ENCODE peak calls at places on chromosomes 3 and 15, in seven cellular contexts. One of them, this sample, is unnamed.

GRCh38 chr15:88467073-88467934 is at the start of the genes MRPL46 and MRPS11:
- DNase-seq in mesendoderm: peak; percentile 94
- DNase-seq in H1: peak; percentile 95
- DNase-seq in IMR-90: peak; percentile 83
- DNase-seq in H9: peak; percentile 88
- DNase-seq in trophoblast cell: peak; percentile 94
- DNase-seq in mesenchymal stem cell: peak; percentile 91
- DNase-seq in this sample: peak; percentile 89

GRCh38 chr3:113214227-113214626 is 2.9 kb downstream of the BOC start:
- DNase-seq in H9: no peak
- DNase-seq in mesendoderm: no peak
- DNase-seq in mesenchymal stem cell: no peak
- DNase-seq in trophoblast cell: no peak
- DNase-seq in IMR-90: no peak
- DNase-seq in H1: no peak
- DNase-seq in this sample: no peak

GRCh38 chr15:82126346-82126745 is 80.5 kb upstream of the MEX3B start:
- DNase-seq in mesendoderm: no peak
- DNase-seq in IMR-90: no peak
- DNase-seq in trophoblast cell: no peak
- DNase-seq in mesenchymal stem cell: no peak
- DNase-seq in H1: no peak
- DNase-seq in H9: no peak
- DNase-seq in this sample: no peak

GRCh38 chr15:88701561-88702095 is 62.8 kb downstream of the ISG20 start:
- DNase-seq in H9: peak; percentile 61
- DNase-seq in H1: peak; percentile 72
- DNase-seq in IMR-90: no peak
- DNase-seq in trophoblast cell: peak; percentile 11
- DNase-seq in mesendoderm: peak; percentile 36
- DNase-seq in mesenchymal stem cell: peak; percentile 10
- DNase-seq in this sample: no peak

GRCh38 chr15:94322141-94322540 is 90.8 kb downstream of the MCTP2 start:
- DNase-seq in mesendoderm: no peak
- DNase-seq in H9: no peak
- DNase-seq in trophoblast cell: peak; percentile 21
- DNase-seq in IMR-90: peak; percentile 25
- DNase-seq in mesenchymal stem cell: peak; percentile 44
- DNase-seq in H1: no peak
- DNase-seq in this sample: no peak

GRCh38 chr3:23648326-23648964 is 157.3 kb upstream of the UBE2E1 start:
- DNase-seq in mesenchymal stem cell: peak; percentile 57
- DNase-seq in mesendoderm: peak; percentile 31
- DNase-seq in H1: no peak
- DNase-seq in trophoblast cell: no peak
- DNase-seq in H9: no peak
- DNase-seq in IMR-90: peak; percentile 58
- DNase-seq in this sample: no peak

GRCh38 chr3:143763568-143764162 is 84.6 kb downstream of the SLC9A9 start:
- DNase-seq in mesendoderm: no peak
- DNase-seq in H9: no peak
- DNase-seq in mesenchymal stem cell: peak; percentile 42
- DNase-seq in IMR-90: peak; percentile 13
- DNase-seq in H1: no peak
- DNase-seq in trophoblast cell: peak; percentile 13
- DNase-seq in this sample: no peak

GRCh38 chr15:79942656-79943481 is 28.1 kb downstream of the BCL2A1 start:
- DNase-seq in H1: no peak
- DNase-seq in H9: no peak
- DNase-seq in mesendoderm: no peak
- DNase-seq in mesenchymal stem cell: peak; percentile 66
- DNase-seq in trophoblast cell: peak; percentile 47
- DNase-seq in IMR-90: peak; percentile 76
- DNase-seq in this sample: no peak

GRCh38 chr3:61669676-61670299 is 108.4 kb downstream of the PTPRG start:
- DNase-seq in mesendoderm: peak; percentile 67
- DNase-seq in trophoblast cell: no peak
- DNase-seq in IMR-90: no peak
- DNase-seq in H9: no peak
- DNase-seq in mesenchymal stem cell: no peak
- DNase-seq in H1: peak; percentile 41
- DNase-seq in this sample: no peak

GRCh38 chr3:51621091-51621892 is 49.8 kb upstream of the TEX264 start:
- DNase-seq in H1: no peak
- DNase-seq in mesenchymal stem cell: peak; percentile 39
- DNase-seq in trophoblast cell: no peak
- DNase-seq in IMR-90: peak; percentile 18
- DNase-seq in mesendoderm: peak; percentile 5
- DNase-seq in H9: no peak
- DNase-seq in this sample: no peak

GRCh38 chr3:45583021-45583851 is 11.3 kb upstream of the LIMD1 start:
- DNase-seq in trophoblast cell: no peak
- DNase-seq in IMR-90: no peak
- DNase-seq in H1: no peak
- DNase-seq in H9: no peak
- DNase-seq in mesenchymal stem cell: no peak
- DNase-seq in mesendoderm: no peak
- DNase-seq in this sample: no peak

GRCh38 chr15:25684521-25685215 is 178.5 kb downstream of the ATP10A start:
- DNase-seq in trophoblast cell: peak; percentile 63
- DNase-seq in mesenchymal stem cell: no peak
- DNase-seq in H1: no peak
- DNase-seq in mesendoderm: peak; percentile 42
- DNase-seq in H9: no peak
- DNase-seq in IMR-90: peak; percentile 80
- DNase-seq in this sample: no peak

GRCh38 chr15:56051700-56052099 is 58.3 kb upstream of the NEDD4 start:
- DNase-seq in H9: no peak
- DNase-seq in H1: no peak
- DNase-seq in IMR-90: no peak
- DNase-seq in mesendoderm: no peak
- DNase-seq in trophoblast cell: no peak
- DNase-seq in mesenchymal stem cell: no peak
- DNase-seq in this sample: no peak

GRCh38 chr15:97989330-97989729 is 28.8 kb downstream of the ARRDC4 start:
- DNase-seq in mesendoderm: no peak
- DNase-seq in mesenchymal stem cell: no peak
- DNase-seq in trophoblast cell: no peak
- DNase-seq in H1: no peak
- DNase-seq in H9: no peak
- DNase-seq in IMR-90: no peak
- DNase-seq in this sample: no peak

GRCh38 chr15:52098328-52098727 is 14.2 kb downstream of the BCL2L10 start:
- DNase-seq in H9: no peak
- DNase-seq in mesendoderm: no peak
- DNase-seq in IMR-90: no peak
- DNase-seq in trophoblast cell: no peak
- DNase-seq in mesenchymal stem cell: peak; percentile 35
- DNase-seq in H1: no peak
- DNase-seq in this sample: no peak

GRCh38 chr3:157029365-157029790 is 130.6 kb downstream of the CCNL1 start:
- DNase-seq in IMR-90: no peak
- DNase-seq in mesendoderm: no peak
- DNase-seq in mesenchymal stem cell: no peak
- DNase-seq in trophoblast cell: no peak
- DNase-seq in H9: no peak
- DNase-seq in H1: no peak
- DNase-seq in this sample: no peak

GRCh38 chr3:172856766-172857742 is 106.5 kb downstream of the ECT2 start:
- DNase-seq in IMR-90: no peak
- DNase-seq in H9: no peak
- DNase-seq in mesendoderm: peak; percentile 42
- DNase-seq in trophoblast cell: peak; percentile 92
- DNase-seq in mesenchymal stem cell: peak; percentile 25
- DNase-seq in H1: no peak
- DNase-seq in this sample: no peak

GRCh38 chr15:90742082-90742481 is 24.9 kb downstream of the BLM start:
- DNase-seq in H9: no peak
- DNase-seq in IMR-90: no peak
- DNase-seq in mesendoderm: no peak
- DNase-seq in H1: no peak
- DNase-seq in trophoblast cell: peak; percentile 13
- DNase-seq in mesenchymal stem cell: no peak
- DNase-seq in this sample: no peak

GRCh38 chr15:96728591-96728990 is 398.1 kb downstream of the NR2F2 start:
- DNase-seq in IMR-90: no peak
- DNase-seq in mesenchymal stem cell: no peak
- DNase-seq in trophoblast cell: peak; percentile 54
- DNase-seq in H1: no peak
- DNase-seq in H9: no peak
- DNase-seq in mesendoderm: no peak
- DNase-seq in this sample: no peak

GRCh38 chr15:78564743-78565096 is 600 bp upstream of the CHRNA5 start:
- DNase-seq in mesendoderm: no peak
- DNase-seq in mesenchymal stem cell: no peak
- DNase-seq in IMR-90: no peak
- DNase-seq in H9: no peak
- DNase-seq in trophoblast cell: no peak
- DNase-seq in H1: no peak
- DNase-seq in this sample: no peak

GRCh38 chr15:78563092-78563491 is 2.2 kb upstream of the CHRNA5 start:
- DNase-seq in trophoblast cell: no peak
- DNase-seq in mesenchymal stem cell: no peak
- DNase-seq in H9: no peak
- DNase-seq in IMR-90: no peak
- DNase-seq in mesendoderm: no peak
- DNase-seq in H1: no peak
- DNase-seq in this sample: no peak

GRCh38 chr15:78565097-78565950 is at the start of gene CHRNA5:
- DNase-seq in mesenchymal stem cell: peak; percentile 87
- DNase-seq in mesendoderm: peak; percentile 97
- DNase-seq in trophoblast cell: peak; percentile 93
- DNase-seq in H9: peak; percentile 100
- DNase-seq in H1: peak; percentile 100
- DNase-seq in IMR-90: peak; percentile 66
- DNase-seq in this sample: peak; percentile 96

GRCh38 chr15:78567541-78567940 is 2.2 kb downstream of the CHRNA5 start:
- DNase-seq in mesenchymal stem cell: no peak
- DNase-seq in H9: no peak
- DNase-seq in mesendoderm: no peak
- DNase-seq in IMR-90: no peak
- DNase-seq in trophoblast cell: no peak
- DNase-seq in H1: no peak
- DNase-seq in this sample: no peak

GRCh38 chr15:78565951-78566774 is 843 bp downstream of the CHRNA5 start:
- DNase-seq in trophoblast cell: peak; percentile 53
- DNase-seq in mesendoderm: peak; percentile 65
- DNase-seq in H1: peak; percentile 52
- DNase-seq in mesenchymal stem cell: peak; percentile 48
- DNase-seq in IMR-90: peak; percentile 3
- DNase-seq in H9: peak; percentile 40
- DNase-seq in this sample: peak; percentile 47
- H3K4me1 ChIP-seq in trophoblast cell: peaks cover 9% of the 10 kb centered on the region
- H3K4me1 ChIP-seq in mesendoderm: no peaks in the 10 kb centered on the region
- H3K4me1 ChIP-seq in H1: peaks cover 4% of the 10 kb centered on the region
- H3K4me1 ChIP-seq in mesenchymal stem cell: peaks cover 6% of the 10 kb centered on the region
- H3K4me1 ChIP-seq in IMR-90: no peaks in the 10 kb centered on the region
- H3K4me1 ChIP-seq in H9: no peaks in the 10 kb centered on the region
- H3K4me1 ChIP-seq in this sample: peaks cover 5% of the 10 kb centered on the region

DNA sequence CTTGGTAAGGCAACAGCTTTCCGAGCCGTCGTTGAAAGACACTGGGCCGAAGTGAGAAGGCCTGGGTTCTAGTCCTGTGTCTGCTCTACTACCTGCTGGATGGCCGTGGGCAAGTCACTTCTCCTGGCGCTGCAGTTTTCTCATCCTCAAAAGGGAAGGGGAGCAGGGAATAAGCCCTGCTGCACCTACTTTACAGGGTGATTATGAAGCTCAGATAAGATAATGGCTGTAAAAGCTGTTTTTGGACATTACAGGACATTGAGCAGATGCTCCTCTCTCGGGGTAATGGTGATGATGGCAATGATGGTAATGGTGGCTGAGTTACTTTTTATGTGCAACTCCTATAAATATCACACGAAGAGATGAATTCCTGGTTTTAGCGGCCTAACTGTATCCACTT is 152.6 kb downstream of the FAM43A start:
- DNase-seq in H1: no peak
- DNase-seq in H9: no peak
- DNase-seq in mesenchymal stem cell: no peak
- DNase-seq in trophoblast cell: no peak
- DNase-seq in IMR-90: no peak
- DNase-seq in mesendoderm: no peak
- DNase-seq in this sample: no peak
- H2BK120ac ChIP-seq in H1: no peak overlapping the region
- H2BK120ac ChIP-seq in H9: no peak overlapping the region
- H2BK120ac ChIP-seq in mesenchymal stem cell: no peak overlapping the region
- H2BK120ac ChIP-seq in trophoblast cell: no peak overlapping the region
- H2BK120ac ChIP-seq in IMR-90: no peak overlapping the region
- H2BK120ac ChIP-seq in mesendoderm: no peak overlapping the region
- H2BK120ac ChIP-seq in this sample: no peak overlapping the region

DNA sequence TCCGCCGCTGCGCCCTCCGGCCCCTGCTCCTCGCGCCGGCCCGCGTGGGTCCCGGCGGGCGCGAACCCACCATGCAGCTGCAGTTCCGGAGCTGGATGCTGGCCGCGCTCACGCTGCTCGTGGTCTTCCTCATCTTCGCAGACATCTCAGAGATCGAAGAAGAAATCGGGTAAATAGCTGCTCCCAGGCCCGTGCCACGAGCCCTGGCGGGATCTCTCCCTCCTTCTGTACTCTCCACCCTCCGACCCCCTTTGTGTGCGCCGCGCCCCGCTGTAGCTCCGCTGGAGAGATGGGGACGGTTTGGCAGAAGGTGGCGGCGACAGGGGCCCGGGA is 279 bp downstream of the ST8SIA2 start:
- DNase-seq in mesenchymal stem cell: no peak
- DNase-seq in IMR-90: no peak
- DNase-seq in H9: no peak
- DNase-seq in H1: no peak
- DNase-seq in mesendoderm: peak; percentile 38
- DNase-seq in trophoblast cell: no peak
- DNase-seq in this sample: peak; percentile 49
- H3K4me1 ChIP-seq in mesenchymal stem cell: peaks cover 12% of the 10 kb centered on the region
- H3K4me1 ChIP-seq in IMR-90: no peaks in the 10 kb centered on the region
- H3K4me1 ChIP-seq in H9: peaks cover 4% of the 10 kb centered on the region
- H3K4me1 ChIP-seq in H1: peaks cover 17% of the 10 kb centered on the region
- H3K4me1 ChIP-seq in mesendoderm: no peaks in the 10 kb centered on the region
- H3K4me1 ChIP-seq in trophoblast cell: peaks cover 9% of the 10 kb centered on the region
- H3K4me1 ChIP-seq in this sample: peaks cover 20% of the 10 kb centered on the region

GRCh38 chr3:100776097-100776729 is 66.9 kb downstream of the TFG start:
- DNase-seq in mesendoderm: no peak
- DNase-seq in H9: no peak
- DNase-seq in trophoblast cell: no peak
- DNase-seq in IMR-90: no peak
- DNase-seq in H1: no peak
- DNase-seq in mesenchymal stem cell: no peak
- DNase-seq in this sample: no peak

GRCh38 chr3:100779475-100779874 is 70.2 kb downstream of the TFG start:
- DNase-seq in H1: no peak
- DNase-seq in trophoblast cell: no peak
- DNase-seq in mesendoderm: no peak
- DNase-seq in mesenchymal stem cell: no peak
- DNase-seq in IMR-90: no peak
- DNase-seq in H9: no peak
- DNase-seq in this sample: no peak

GRCh38 chr3:100777271-100777670 is 68.0 kb downstream of the TFG start:
- DNase-seq in IMR-90: peak; percentile 77
- DNase-seq in mesendoderm: no peak
- DNase-seq in mesenchymal stem cell: no peak
- DNase-seq in H9: no peak
- DNase-seq in trophoblast cell: peak; percentile 71
- DNase-seq in H1: no peak
- DNase-seq in this sample: no peak

GRCh38 chr3:100775669-100776068 is 66.4 kb downstream of the TFG start:
- DNase-seq in IMR-90: peak; percentile 20
- DNase-seq in mesendoderm: no peak
- DNase-seq in trophoblast cell: no peak
- DNase-seq in H1: no peak
- DNase-seq in H9: no peak
- DNase-seq in mesenchymal stem cell: no peak
- DNase-seq in this sample: no peak

GRCh38 chr3:100776736-100777135 is 67.4 kb downstream of the TFG start:
- DNase-seq in H1: peak; percentile 63
- DNase-seq in IMR-90: peak; percentile 39
- DNase-seq in mesenchymal stem cell: no peak
- DNase-seq in mesendoderm: peak; percentile 28
- DNase-seq in trophoblast cell: no peak
- DNase-seq in H9: peak; percentile 67
- DNase-seq in this sample: no peak
- H2BK120ac ChIP-seq in H1: no peak overlapping the region
- H2BK120ac ChIP-seq in IMR-90: peak overlapping the region; percentile 13
- H2BK120ac ChIP-seq in mesenchymal stem cell: no peak overlapping the region
- H2BK120ac ChIP-seq in mesendoderm: no peak overlapping the region
- H2BK120ac ChIP-seq in trophoblast cell: no peak overlapping the region
- H2BK120ac ChIP-seq in H9: no peak overlapping the region
- H2BK120ac ChIP-seq in this sample: no peak overlapping the region

This sample was measured in neuronal stem cell.